ENCODE peak calls at places on chromosomes 7 and 10, in ten cellular contexts. One of them, this sample, is unnamed.

GRCh38 chr10:89242340-89242680 is 9.3 kb downstream of the LIPA start:
- DNase-seq in heart right ventricle: no peak
- DNase-seq in brain microvascular endothelial cell: no peak
- DNase-seq in AG04450: no peak
- DNase-seq in uterus: no peak
- DNase-seq in GM23338: no peak
- DNase-seq in kidney: no peak
- DNase-seq in WERI-Rb-1: peak; percentile 40
- DNase-seq in fibroblast of pulmonary artery: no peak
- DNase-seq in colonic mucosa: no peak
- DNase-seq in this sample: no peak

GRCh38 chr7:151062399-151063211 is 3.2 kb downstream of the SLC4A2 start:
- DNase-seq in brain microvascular endothelial cell: peak; percentile 57
- DNase-seq in heart right ventricle: no peak
- DNase-seq in uterus: peak; percentile 47
- DNase-seq in kidney: peak; percentile 87
- DNase-seq in GM23338: peak; percentile 98
- DNase-seq in colonic mucosa: peak; percentile 90
- DNase-seq in fibroblast of pulmonary artery: peak; percentile 52
- DNase-seq in AG04450: no peak
- DNase-seq in WERI-Rb-1: peak; percentile 90
- DNase-seq in this sample: no peak

GRCh38 chr10:43885252-43885651 is 236.6 kb upstream of the ZNF32 start:
- DNase-seq in WERI-Rb-1: no peak
- DNase-seq in colonic mucosa: no peak
- DNase-seq in kidney: no peak
- DNase-seq in heart right ventricle: no peak
- DNase-seq in fibroblast of pulmonary artery: no peak
- DNase-seq in uterus: no peak
- DNase-seq in GM23338: no peak
- DNase-seq in AG04450: no peak
- DNase-seq in brain microvascular endothelial cell: no peak
- DNase-seq in this sample: no peak

GRCh38 chr7:35648367-35648766 is 46.6 kb downstream of the HERPUD2 start:
- DNase-seq in GM23338: no peak
- DNase-seq in AG04450: no peak
- DNase-seq in uterus: no peak
- DNase-seq in colonic mucosa: no peak
- DNase-seq in kidney: no peak
- DNase-seq in WERI-Rb-1: no peak
- DNase-seq in heart right ventricle: no peak
- DNase-seq in brain microvascular endothelial cell: no peak
- DNase-seq in fibroblast of pulmonary artery: no peak
- DNase-seq in this sample: no peak

GRCh38 chr10:653991-654646 is 35.3 kb downstream of the DIP2C start:
- DNase-seq in WERI-Rb-1: no peak
- DNase-seq in GM23338: no peak
- DNase-seq in uterus: no peak
- DNase-seq in AG04450: no peak
- DNase-seq in brain microvascular endothelial cell: peak; percentile 27
- DNase-seq in kidney: no peak
- DNase-seq in fibroblast of pulmonary artery: peak; percentile 17
- DNase-seq in heart right ventricle: no peak
- DNase-seq in colonic mucosa: peak; percentile 69
- DNase-seq in this sample: no peak

GRCh38 chr7:9231683-9232082 is 798.3 kb downstream of the NXPH1 start:
- DNase-seq in kidney: no peak
- DNase-seq in GM23338: peak; percentile 35
- DNase-seq in colonic mucosa: no peak
- DNase-seq in WERI-Rb-1: peak; percentile 54
- DNase-seq in heart right ventricle: no peak
- DNase-seq in brain microvascular endothelial cell: no peak
- DNase-seq in AG04450: no peak
- DNase-seq in uterus: no peak
- DNase-seq in fibroblast of pulmonary artery: no peak
- DNase-seq in this sample: no peak

GRCh38 chr10:5645944-5646617 is 20.3 kb downstream of the ASB13 start:
- DNase-seq in fibroblast of pulmonary artery: no peak
- DNase-seq in WERI-Rb-1: peak; percentile 31
- DNase-seq in colonic mucosa: peak; percentile 25
- DNase-seq in brain microvascular endothelial cell: no peak
- DNase-seq in heart right ventricle: no peak
- DNase-seq in uterus: no peak
- DNase-seq in GM23338: no peak
- DNase-seq in AG04450: no peak
- DNase-seq in kidney: peak; percentile 73
- DNase-seq in this sample: no peak

GRCh38 chr10:29169021-29169420 is 119.8 kb upstream of the LYZL1 start:
- DNase-seq in brain microvascular endothelial cell: no peak
- DNase-seq in WERI-Rb-1: no peak
- DNase-seq in fibroblast of pulmonary artery: no peak
- DNase-seq in heart right ventricle: no peak
- DNase-seq in uterus: no peak
- DNase-seq in kidney: no peak
- DNase-seq in colonic mucosa: no peak
- DNase-seq in GM23338: no peak
- DNase-seq in AG04450: no peak
- DNase-seq in this sample: no peak

GRCh38 chr10:33653584-33654367 is 319.3 kb upstream of the NRP1 start:
- DNase-seq in GM23338: no peak
- DNase-seq in uterus: no peak
- DNase-seq in AG04450: no peak
- DNase-seq in heart right ventricle: no peak
- DNase-seq in WERI-Rb-1: no peak
- DNase-seq in colonic mucosa: no peak
- DNase-seq in brain microvascular endothelial cell: peak; percentile 21
- DNase-seq in fibroblast of pulmonary artery: peak; percentile 88
- DNase-seq in kidney: no peak
- DNase-seq in this sample: peak; percentile 22

GRCh38 chr7:129311429-129311828 is 86.6 kb downstream of the AHCYL2 start:
- DNase-seq in colonic mucosa: no peak
- DNase-seq in GM23338: no peak
- DNase-seq in uterus: no peak
- DNase-seq in AG04450: no peak
- DNase-seq in heart right ventricle: no peak
- DNase-seq in fibroblast of pulmonary artery: no peak
- DNase-seq in WERI-Rb-1: peak; percentile 40
- DNase-seq in brain microvascular endothelial cell: no peak
- DNase-seq in kidney: no peak
- DNase-seq in this sample: no peak

GRCh38 chr7:81339946-81340345 is 421.1 kb upstream of the SEMA3C start:
- DNase-seq in WERI-Rb-1: no peak
- DNase-seq in uterus: no peak
- DNase-seq in fibroblast of pulmonary artery: no peak
- DNase-seq in colonic mucosa: no peak
- DNase-seq in kidney: no peak
- DNase-seq in brain microvascular endothelial cell: no peak
- DNase-seq in AG04450: no peak
- DNase-seq in heart right ventricle: no peak
- DNase-seq in GM23338: no peak
- DNase-seq in this sample: no peak

GRCh38 chr7:16753102-16753931 is at the start of gene TSPAN13:
- DNase-seq in AG04450: no peak
- DNase-seq in brain microvascular endothelial cell: peak; percentile 68
- DNase-seq in heart right ventricle: peak; percentile 80
- DNase-seq in WERI-Rb-1: peak; percentile 95
- DNase-seq in kidney: peak; percentile 93
- DNase-seq in uterus: peak; percentile 30
- DNase-seq in colonic mucosa: peak; percentile 96
- DNase-seq in GM23338: peak; percentile 97
- DNase-seq in fibroblast of pulmonary artery: peak; percentile 70
- DNase-seq in this sample: peak; percentile 12

GRCh38 chr10:132671171-132672154 is 114.5 kb downstream of the NKX6-2 start:
- DNase-seq in brain microvascular endothelial cell: no peak
- DNase-seq in GM23338: peak; percentile 19
- DNase-seq in fibroblast of pulmonary artery: no peak
- DNase-seq in uterus: no peak
- DNase-seq in WERI-Rb-1: no peak
- DNase-seq in colonic mucosa: no peak
- DNase-seq in heart right ventricle: peak; percentile 55
- DNase-seq in AG04450: no peak
- DNase-seq in kidney: no peak
- DNase-seq in this sample: no peak

GRCh38 chr10:95693331-95693667 is 428 bp downstream of the TCTN3 start:
- DNase-seq in WERI-Rb-1: no peak
- DNase-seq in fibroblast of pulmonary artery: no peak
- DNase-seq in brain microvascular endothelial cell: no peak
- DNase-seq in uterus: no peak
- DNase-seq in AG04450: no peak
- DNase-seq in heart right ventricle: no peak
- DNase-seq in kidney: no peak
- DNase-seq in colonic mucosa: peak; percentile 22
- DNase-seq in GM23338: peak; percentile 4
- DNase-seq in this sample: no peak

GRCh38 chr7:4641091-4641666 is 40.9 kb upstream of the FOXK1 start:
- DNase-seq in WERI-Rb-1: no peak
- DNase-seq in heart right ventricle: no peak
- DNase-seq in uterus: no peak
- DNase-seq in AG04450: no peak
- DNase-seq in colonic mucosa: no peak
- DNase-seq in GM23338: no peak
- DNase-seq in kidney: no peak
- DNase-seq in fibroblast of pulmonary artery: no peak
- DNase-seq in brain microvascular endothelial cell: no peak
- DNase-seq in this sample: no peak

DNA sequence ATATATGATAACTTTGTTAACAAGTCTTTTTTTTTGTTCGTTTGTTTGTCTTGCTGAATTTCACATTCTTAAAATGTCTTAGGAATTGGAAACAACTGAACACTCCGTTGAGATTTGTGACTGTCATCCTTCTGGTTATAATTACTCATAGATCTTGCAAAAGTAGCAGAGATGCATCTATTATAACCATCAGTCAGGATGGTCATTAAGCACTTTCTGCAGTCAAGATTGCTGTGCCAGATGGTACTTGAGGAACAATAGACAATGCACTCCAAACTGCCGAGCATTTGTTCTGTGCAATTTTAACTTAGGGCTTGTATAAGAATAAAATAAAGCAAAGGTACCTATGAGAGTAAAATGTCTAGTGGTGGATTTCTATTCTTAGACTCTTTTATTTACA is 710.1 kb upstream of the KCND2 start:
- DNase-seq in GM23338: no peak
- DNase-seq in kidney: no peak
- DNase-seq in colonic mucosa: no peak
- DNase-seq in heart right ventricle: no peak
- DNase-seq in AG04450: no peak
- DNase-seq in fibroblast of pulmonary artery: no peak
- DNase-seq in uterus: no peak
- DNase-seq in brain microvascular endothelial cell: no peak
- DNase-seq in WERI-Rb-1: no peak
- DNase-seq in this sample: no peak
- H3K4me3 ChIP-seq in GM23338: no peak overlapping the region
- H3K4me3 ChIP-seq in kidney: no peak overlapping the region
- H3K4me3 ChIP-seq in colonic mucosa: no peak overlapping the region
- H3K4me3 ChIP-seq in heart right ventricle: no peak overlapping the region
- H3K4me3 ChIP-seq in AG04450: no peak overlapping the region
- H3K4me3 ChIP-seq in fibroblast of pulmonary artery: no peak overlapping the region
- H3K4me3 ChIP-seq in uterus: no peak overlapping the region
- H3K4me3 ChIP-seq in brain microvascular endothelial cell: no peak overlapping the region
- H3K4me3 ChIP-seq in WERI-Rb-1: no peak overlapping the region
- H3K4me3 ChIP-seq in this sample: no peak overlapping the region

DNA sequence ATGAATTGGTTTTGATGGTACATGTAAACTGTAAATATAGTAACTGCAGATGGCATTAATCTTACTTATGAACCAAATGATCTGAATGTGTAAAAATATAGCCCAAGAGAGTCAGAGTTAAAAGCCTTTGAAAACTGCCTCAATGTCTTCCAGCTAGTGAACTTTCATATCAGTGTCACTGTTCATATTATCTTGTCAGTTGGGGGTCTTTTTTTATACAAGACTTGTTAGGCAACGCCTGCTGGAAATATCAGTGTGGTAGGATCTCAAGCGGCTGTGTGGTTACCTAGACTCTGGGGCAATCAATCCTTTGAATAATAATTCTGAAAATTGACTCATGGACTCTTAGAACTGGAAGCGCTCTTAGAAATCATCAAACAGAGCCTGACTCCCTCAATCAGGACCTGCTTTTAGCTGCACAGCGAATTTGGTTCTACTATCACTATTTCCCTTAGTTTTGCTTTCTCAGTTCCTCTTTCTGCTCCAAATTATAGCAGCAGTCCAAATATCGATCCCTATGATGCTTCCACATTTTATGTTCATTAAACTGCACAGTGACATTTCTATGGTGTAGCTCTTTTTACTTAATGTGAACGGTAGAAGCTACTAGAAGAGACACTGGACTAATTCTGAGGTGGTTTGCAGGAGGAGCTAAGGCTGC is 100.1 kb upstream of the COL1A2 start:
- DNase-seq in fibroblast of pulmonary artery: no peak
- DNase-seq in kidney: no peak
- DNase-seq in brain microvascular endothelial cell: no peak
- DNase-seq in uterus: no peak
- DNase-seq in colonic mucosa: no peak
- DNase-seq in WERI-Rb-1: no peak
- DNase-seq in AG04450: no peak
- DNase-seq in GM23338: no peak
- DNase-seq in heart right ventricle: no peak
- DNase-seq in this sample: no peak
- TF ChIP-seq CTCF in fibroblast of pulmonary artery: no peak
- TF ChIP-seq CTCF in kidney: no peak
- TF ChIP-seq CTCF in brain microvascular endothelial cell: no peak
- TF ChIP-seq CTCF in uterus: no peak
- TF ChIP-seq CTCF in colonic mucosa: no peak
- TF ChIP-seq CTCF in WERI-Rb-1: no peak
- TF ChIP-seq CTCF in AG04450: no peak
- TF ChIP-seq CTCF in GM23338: no peak
- TF ChIP-seq CTCF in heart right ventricle: no peak
- TF ChIP-seq CTCF in this sample: no peak

GRCh38 chr7:50266893-50267386 is 37.6 kb upstream of the IKZF1 start:
- DNase-seq in heart right ventricle: peak; percentile 29
- DNase-seq in uterus: peak; percentile 18
- DNase-seq in WERI-Rb-1: no peak
- DNase-seq in colonic mucosa: peak; percentile 37
- DNase-seq in fibroblast of pulmonary artery: no peak
- DNase-seq in kidney: no peak
- DNase-seq in brain microvascular endothelial cell: no peak
- DNase-seq in AG04450: no peak
- DNase-seq in GM23338: no peak
- DNase-seq in this sample: no peak
- H3K4me3 ChIP-seq in heart right ventricle: no peak overlapping the region
- H3K4me3 ChIP-seq in uterus: no peak overlapping the region
- H3K4me3 ChIP-seq in WERI-Rb-1: no peak overlapping the region
- H3K4me3 ChIP-seq in colonic mucosa: no peak overlapping the region
- H3K4me3 ChIP-seq in fibroblast of pulmonary artery: no peak overlapping the region
- H3K4me3 ChIP-seq in kidney: no peak overlapping the region
- H3K4me3 ChIP-seq in brain microvascular endothelial cell: no peak overlapping the region
- H3K4me3 ChIP-seq in AG04450: no peak overlapping the region
- H3K4me3 ChIP-seq in GM23338: no peak overlapping the region
- H3K4me3 ChIP-seq in this sample: no peak overlapping the region

DNA sequence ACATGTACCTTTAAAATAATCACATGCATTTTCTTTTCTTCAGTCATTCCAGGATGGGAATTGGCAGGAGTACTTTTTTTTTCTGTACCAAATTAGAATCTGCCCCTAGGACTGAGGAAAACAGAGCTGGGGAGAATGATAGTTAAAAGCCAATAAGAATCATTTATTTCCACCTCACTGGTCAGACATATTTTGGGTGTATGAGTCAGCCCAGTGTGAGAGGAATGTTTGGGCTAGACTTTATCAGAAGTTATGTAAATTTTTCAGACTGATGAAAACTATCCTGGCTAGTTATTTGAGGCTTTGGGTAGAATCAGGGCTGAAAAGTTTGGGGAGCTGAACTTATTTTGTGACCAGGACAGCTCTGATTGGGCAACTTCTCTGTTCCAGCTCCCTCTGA is 303.1 kb upstream of the NPSR1 start:
- DNase-seq in AG04450: no peak
- DNase-seq in heart right ventricle: no peak
- DNase-seq in fibroblast of pulmonary artery: peak; percentile 61
- DNase-seq in colonic mucosa: no peak
- DNase-seq in kidney: no peak
- DNase-seq in WERI-Rb-1: no peak
- DNase-seq in GM23338: no peak
- DNase-seq in brain microvascular endothelial cell: peak; percentile 36
- DNase-seq in uterus: no peak
- DNase-seq in this sample: peak; percentile 87
- TF ChIP-seq CTCF in AG04450: no peak
- TF ChIP-seq CTCF in heart right ventricle: no peak
- TF ChIP-seq CTCF in fibroblast of pulmonary artery: no peak
- TF ChIP-seq CTCF in colonic mucosa: no peak
- TF ChIP-seq CTCF in kidney: no peak
- TF ChIP-seq CTCF in WERI-Rb-1: no peak
- TF ChIP-seq CTCF in GM23338: no peak
- TF ChIP-seq CTCF in brain microvascular endothelial cell: no peak
- TF ChIP-seq CTCF in uterus: no peak
- TF ChIP-seq CTCF in this sample: no peak

This sample was measured in astrocyte of the cerebellum.